ENCODE peak calls at places on chromosomes 4 and X, in seven cellular contexts. H, E, T, K, D, N and F are unnamed samples.

GRCh38 chr4:38080575-38080974 is 120.4 kb downstream of the PTTG2 start:
- DNase-seq in D (no peak), T (no peak), E (no peak), H (no peak), N (no peak), K (no peak), F (no peak)

GRCh38 chr4:77695769-77696168 is 90.1 kb downstream of the CXCL13 start:
- DNase-seq in K (peak), T (no peak), H (no peak), N (no peak), E (no peak), D (peak), F (no peak)

GRCh38 chr4:40149960-40150385 is 46.9 kb upstream of the RHOH start:
- DNase-seq in E (peak), T (peak), H (peak), D (peak), K (peak), N (peak), F (peak)

GRCh38 chrX:150844016-150844415 is 54.5 kb downstream of the CD99L2 start:
- DNase-seq in D (peak), E (no peak), K (no peak), T (no peak), H (no peak), N (no peak), F (no peak)

GRCh38 chr4:100790838-100791615 is 273.2 kb upstream of the EMCN start:
- DNase-seq in E (no peak), K (no peak), N (no peak), D (no peak), H (no peak), T (no peak), F (no peak)

GRCh38 chrX:120463241-120463640 is 5.9 kb downstream of the LAMP2 start:
- DNase-seq in H (no peak), K (peak), E (no peak), D (no peak), N (peak), T (no peak), F (no peak)

GRCh38 chrX:1075741-1076140 is 136.7 kb downstream of the CRLF2 start:
- DNase-seq in T (no peak), H (no peak), N (no peak), K (no peak), E (no peak), D (no peak), F (no peak)

GRCh38 chrX:129529685-129530281 is 6.5 kb upstream of the SMARCA1 start:
- DNase-seq in E (no peak), N (peak), K (peak), T (no peak), D (no peak), H (no peak), F (no peak)

GRCh38 chrX:112380541-112381278 is 298.1 kb upstream of the TRPC5 start:
- DNase-seq in H (no peak), T (no peak), N (no peak), D (no peak), E (no peak), K (no peak), F (no peak)

GRCh38 chr4:87505862-87506261 is 23.3 kb downstream of the SPARCL1 start:
- DNase-seq in H (no peak), E (no peak), K (no peak), D (no peak), T (no peak), N (no peak), F (no peak)

GRCh38 chr4:185138161-185138560 is 4.9 kb upstream of the SLC25A4 start:
- DNase-seq in K (no peak), T (no peak), H (no peak), D (no peak), N (no peak), E (no peak), F (no peak)

GRCh38 chr4:27288496-27288895 is 427.9 kb downstream of the STIM2 start:
- DNase-seq in E (no peak), K (no peak), H (no peak), N (no peak), T (no peak), D (no peak), F (no peak)

GRCh38 chr4:61210186-61210939 is 10.2 kb downstream of the ADGRL3 start:
- DNase-seq in T (no peak), E (no peak), N (peak), K (no peak), H (no peak), D (no peak), F (no peak)

GRCh38 chr4:89800527-89801103 is 36.3 kb downstream of the SNCA start:
- DNase-seq in T (no peak), H (no peak), K (peak), E (no peak), D (no peak), N (no peak), F (no peak)

GRCh38 chrX:69128573-69128972 is 36.7 kb downstream of the PJA1 start:
- DNase-seq in E (no peak), H (no peak), K (peak), T (no peak), N (no peak), D (peak), F (no peak)

GRCh38 chr4:98626350-98626749 is 32.1 kb downstream of the TSPAN5 start:
- DNase-seq in D (peak), H (no peak), T (no peak), K (peak), E (no peak), N (no peak), F (no peak)

GRCh38 chr4:114998316-114998715 is 115.1 kb downstream of the NDST4 start:
- DNase-seq in N (no peak), T (no peak), E (no peak), H (no peak), D (no peak), K (no peak), F (no peak)